ENCODE peak calls at places on chromosome 7, in ten cellular contexts. D, J, G, T, M, C, P, H, O and K are unnamed samples.

GRCh38 chr7:155373359-155374273 is 75.9 kb downstream of the INSIG1 start:
- DNase-seq in T (no peak), G (no peak), D (no peak), J (no peak), O (no peak), H (no peak), M (no peak), P (peak), C (peak), K (no peak)

GRCh38 chr7:15602236-15602635 is 40.4 kb upstream of the AGMO start:
- DNase-seq in J (no peak), G (no peak), D (no peak), H (no peak), P (peak), M (no peak), T (no peak), O (no peak), C (no peak), K (no peak)

GRCh38 chr7:100675581-100676350 is 2.2 kb downstream of the GNB2 start:
- DNase-seq in M (peak), P (peak), D (peak), J (no peak), O (peak), G (peak), H (peak), C (peak), T (peak), K (peak)

GRCh38 chr7:4248295-4248694 is 433.8 kb upstream of the FOXK1 start:
- DNase-seq in O (no peak), D (no peak), P (no peak), J (no peak), M (no peak), H (no peak), C (no peak), G (no peak), T (no peak), K (no peak)

GRCh38 chr7:18508441-18509427 is 13.2 kb downstream of the HDAC9 start:
- DNase-seq in D (no peak), H (no peak), T (no peak), P (peak), C (no peak), O (no peak), G (no peak), M (no peak), J (peak), K (no peak)

GRCh38 chr7:107291434-107291833 is 122.6 kb downstream of the HBP1 start:
- DNase-seq in C (no peak), M (no peak), P (no peak), D (no peak), H (no peak), T (no peak), O (no peak), G (no peak), J (no peak), K (no peak)

GRCh38 chr7:91285966-91286365 is 21.7 kb downstream of the FZD1 start:
- DNase-seq in G (no peak), T (no peak), H (no peak), O (no peak), J (no peak), P (no peak), D (no peak), M (no peak), C (no peak), K (no peak)

GRCh38 chr7:107049480-107049879 is 5.0 kb downstream of the PRKAR2B start:
- DNase-seq in P (no peak), C (no peak), D (no peak), M (no peak), H (no peak), T (no peak), G (no peak), J (no peak), O (no peak), K (no peak)

GRCh38 chr7:36119005-36119711 is 33.9 kb upstream of the EEPD1 start:
- DNase-seq in J (no peak), H (peak), P (peak), D (peak), G (no peak), T (no peak), M (peak), C (no peak), O (peak), K (peak)

GRCh38 chr7:126302639-126303038 is 950.1 kb downstream of the GRM8 start:
- DNase-seq in D (no peak), O (no peak), H (no peak), M (no peak), P (no peak), G (no peak), T (no peak), J (no peak), C (no peak), K (no peak)
- TF ChIP-seq CTCF in D (no peak), O (no peak), H (no peak), M (no peak), P (no peak), G (no peak), T (no peak), J (no peak), C (no peak), K (no peak)

GRCh38 chr7:27194002-27194352 is 5.9 kb downstream of the HOXA13 start:
- DNase-seq in D (no peak), T (no peak), O (no peak), C (no peak), H (no peak), M (no peak), G (no peak), P (no peak), J (no peak), K (no peak)
- TF ChIP-seq POLR2A in D (no peak), T (no peak), O (no peak), C (no peak), H (no peak), M (no peak), G (no peak), P (no peak), J (no peak), K (no peak)

GRCh38 chr7:142792129-142792528 is 21.4 kb downstream of the PRSS2 start:
- DNase-seq in C (no peak), P (no peak), J (no peak), G (no peak), H (no peak), D (no peak), O (no peak), T (no peak), M (no peak), K (no peak)
- H3K27ac ChIP-seq in C (peak), P (no peak), J (no peak), G (no peak), H (no peak), D (no peak), O (no peak), T (no peak), M (no peak), K (no peak)

GRCh38 chr7:32496052-32496813 is 944 bp downstream of the AVL9 start:
- DNase-seq in O (no peak), T (no peak), H (no peak), G (no peak), D (no peak), J (peak), C (no peak), P (peak), M (no peak), K (no peak)

GRCh38 chr7:32500922-32501341 is 5.6 kb downstream of the AVL9 start:
- DNase-seq in G (no peak), M (no peak), D (no peak), O (no peak), J (no peak), C (no peak), H (no peak), T (no peak), P (peak), K (no peak)

GRCh38 chr7:32490127-32490796 is at the start of gene LSM5:
- DNase-seq in D (peak), M (peak), J (peak), H (peak), P (peak), C (peak), G (peak), T (peak), O (peak), K (peak)

GRCh38 chr7:32494946-32495297 is 367 bp upstream of the AVL9 start:
- DNase-seq in J (no peak), M (no peak), P (peak), C (no peak), H (no peak), G (no peak), T (no peak), O (no peak), D (no peak), K (no peak)

DNA sequence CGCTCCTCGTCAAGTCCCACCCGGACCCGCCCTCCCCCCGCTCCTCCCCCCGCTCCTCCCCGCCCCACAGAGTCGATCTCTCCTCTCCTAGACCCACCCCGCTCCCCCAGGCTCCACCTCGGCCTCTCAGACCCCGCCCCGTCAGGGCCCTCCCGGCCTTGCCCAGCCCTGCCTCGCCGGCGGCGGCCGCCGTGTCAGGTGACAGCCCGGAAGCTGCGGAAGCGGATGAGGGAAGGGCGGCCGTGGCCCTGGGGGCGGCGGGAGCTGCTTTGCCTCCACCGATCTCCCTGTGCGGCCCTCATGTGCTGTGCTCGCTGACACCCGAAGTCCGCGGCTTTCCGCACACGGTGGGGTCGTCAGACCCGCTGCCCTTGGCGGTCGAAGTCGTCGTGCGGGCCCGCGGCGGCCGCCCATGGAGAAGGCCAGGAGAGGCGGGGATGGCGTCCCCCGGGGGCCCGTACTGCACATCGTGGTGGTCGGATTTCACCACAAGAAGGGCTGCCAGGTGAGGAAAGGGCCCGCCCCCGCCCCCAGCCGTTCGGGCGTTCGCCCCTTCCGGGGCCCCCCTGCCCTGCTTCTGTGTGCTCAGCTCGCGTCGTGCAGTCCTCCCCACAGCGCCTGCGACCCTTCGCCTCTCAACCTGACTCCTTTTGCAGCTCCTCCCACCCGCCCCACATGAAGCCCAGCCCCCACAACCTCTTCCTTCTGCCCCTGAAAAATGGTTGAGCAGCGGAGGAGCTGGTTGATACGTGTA is at the start of gene AVL9:
- DNase-seq in J (peak), G (peak), O (peak), H (peak), P (peak), T (peak), C (peak), M (peak), D (peak), K (peak)
- TF ChIP-seq CTCF in J (no peak), G (no peak), O (no peak), H (no peak), P (no peak), T (no peak), C (no peak), M (no peak), D (no peak), K (no peak)